ENCODE peak calls at places on chromosomes 4 and X, in five cellular contexts. R is breast epithelium, L is fibroblast of mammary gland, E is AG04450, A is HFF-Myc. Y is an unnamed sample.

GRCh38 chrX:64202808-64203320 is 2.6 kb downstream of the AMER1 start:
- DNase-seq in R (no peak), L (peak; percentile 8), E (no peak), A (no peak), Y (no peak)

GRCh38 chrX:23493941-23494374 is 159.3 kb downstream of the PTCHD1 start:
- DNase-seq in R (no peak), L (peak; percentile 1), E (no peak), A (no peak), Y (no peak)

GRCh38 chr4:105022811-105023667 is 123.6 kb upstream of the TET2 start:
- DNase-seq in R (no peak), L (peak; percentile 39), E (no peak), A (no peak), Y (no peak)

GRCh38 chr4:122005064-122005755 is 53.4 kb upstream of the TRPC3 start:
- DNase-seq in R (no peak), L (no peak), E (peak; percentile 80), A (no peak), Y (no peak)

GRCh38 chr4:139188648-139189416 is 11.8 kb upstream of the ELF2 start:
- DNase-seq in R (no peak), L (peak; percentile 52), E (no peak), A (no peak), Y (no peak)

GRCh38 chrX:115689931-115690330 is 129.0 kb downstream of the PLS3 start:
- DNase-seq in R (no peak), L (peak; percentile 24), E (no peak), A (no peak), Y (no peak)

GRCh38 chr4:76590847-76591281 is 155.8 kb downstream of the SHROOM3 start:
- DNase-seq in R (no peak), L (no peak), E (no peak), A (no peak), Y (no peak)

GRCh38 chrX:18895157-18895952 is 88.6 kb downstream of the PHKA2 start:
- DNase-seq in R (no peak), L (peak; percentile 50), E (no peak), A (no peak), Y (no peak)

GRCh38 chrX:53595266-53595810 is 91.2 kb downstream of the HUWE1 start:
- DNase-seq in R (no peak), L (no peak), E (no peak), A (no peak), Y (no peak)

GRCh38 chrX:107205770-107206696 is at the start of the genes DNAAF6 and NUP62CL:
- DNase-seq in R (peak; percentile 54), L (peak; percentile 7), E (no peak), A (peak; percentile 2), Y (peak; percentile 49)

GRCh38 chrX:24768556-24768955 is 74.8 kb downstream of the POLA1 start:
- DNase-seq in R (no peak), L (no peak), E (no peak), A (no peak), Y (no peak)

GRCh38 chr4:30716158-30716557 is 4.0 kb upstream of the PCDH7 start:
- DNase-seq in R (no peak), L (peak; percentile 63), E (no peak), A (no peak), Y (no peak)

GRCh38 chrX:29432534-29432933 is 782.8 kb upstream of the MAGEB2 start:
- DNase-seq in R (no peak), L (no peak), E (no peak), A (no peak), Y (no peak)

GRCh38 chr4:31204895-31205294 is 484.7 kb downstream of the PCDH7 start:
- DNase-seq in R (no peak), L (peak; percentile 7), E (no peak), A (no peak), Y (no peak)

GRCh38 chr4:37891221-37892159 is 606 bp downstream of the TBC1D1 start:
- DNase-seq in R (no peak), L (peak; percentile 13), E (no peak), A (no peak), Y (peak; percentile 80)

GRCh38 chr4:69830529-69831269 is 29.2 kb downstream of the SULT1E1 start:
- DNase-seq in R (no peak), L (peak; percentile 84), E (no peak), A (peak; percentile 21), Y (no peak)

GRCh38 chr4:185881427-185881826 is 69.4 kb upstream of the SORBS2 start:
- DNase-seq in R (no peak), L (no peak), E (no peak), A (no peak), Y (no peak)

GRCh38 chr4:40280586-40280985 is 54.5 kb upstream of the CHRNA9 start:
- DNase-seq in R (no peak), L (no peak), E (no peak), A (no peak), Y (no peak)

GRCh38 chr4:19301527-19301926 is 950.2 kb upstream of the SLIT2 start:
- DNase-seq in R (no peak), L (no peak), E (no peak), A (no peak), Y (no peak)
- TF ChIP-seq CTCF in R (no peak), L (no peak), E (no peak), A (no peak), Y (no peak)

DNA sequence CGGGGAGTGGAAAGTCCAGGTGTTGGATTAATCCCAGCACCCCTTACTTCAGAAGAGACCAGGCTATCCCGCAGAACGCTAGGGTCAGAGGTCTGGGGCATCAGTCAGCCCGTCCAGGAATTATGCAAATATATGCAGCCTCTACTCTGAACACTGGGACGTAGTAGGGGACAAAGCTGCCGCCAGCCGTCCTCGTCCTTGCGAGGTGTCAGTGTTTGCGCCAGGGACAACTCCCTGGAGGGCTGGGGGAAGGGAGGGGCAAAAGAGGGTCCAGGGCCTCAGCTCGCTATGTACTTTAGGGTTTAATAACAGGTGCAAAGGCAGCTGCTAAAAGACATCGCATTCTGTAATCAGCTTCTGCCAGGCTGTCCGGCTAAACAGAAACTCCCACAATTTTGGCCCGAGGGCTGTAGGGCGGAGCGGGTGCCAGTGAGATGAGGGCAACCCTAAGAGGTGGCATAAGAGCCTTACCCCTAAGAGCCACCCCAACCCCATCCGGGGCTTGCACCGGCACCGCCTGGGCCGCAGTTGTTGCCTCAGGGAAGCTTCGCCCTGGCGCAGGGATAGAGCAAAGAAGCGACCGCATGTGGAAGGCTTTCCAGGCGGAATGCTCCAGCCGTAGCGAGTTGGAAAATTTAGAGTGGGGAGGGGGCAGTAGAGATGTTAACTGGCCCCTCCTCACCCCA is 8.4 kb downstream of the HAND2 start:
- DNase-seq in R (no peak), L (no peak), E (no peak), A (no peak), Y (no peak)
- H3K4me3 ChIP-seq in R (peak overlapping the region; percentile 43), L (peak overlapping the region; percentile 36), E (peak overlapping the region; percentile 66), A (peak overlapping the region; percentile 49), Y (no peak overlapping the region)

DNA sequence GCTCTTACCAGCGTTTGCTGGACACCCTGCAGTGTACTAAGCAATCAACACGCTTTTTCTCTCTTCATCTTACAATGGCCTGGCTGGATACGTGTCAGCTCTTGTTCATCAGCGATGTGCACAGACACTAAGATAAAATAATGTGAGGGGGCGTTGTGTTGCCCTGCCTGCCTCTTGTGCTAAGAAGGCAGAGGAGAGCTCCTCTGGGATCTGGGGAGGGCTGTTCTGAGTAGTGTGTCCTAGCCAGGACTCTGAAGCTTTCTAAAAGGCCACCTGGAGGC is 49.7 kb downstream of the NELFA start:
- DNase-seq in R (no peak), L (no peak), E (no peak), A (no peak), Y (no peak)
- TF ChIP-seq CTCF in R (no peak), L (no peak), E (no peak), A (no peak), Y (no peak)

GRCh38 chrX:110159865-110160264 is 157.0 kb downstream of the TMEM164 start:
- DNase-seq in R (no peak), L (no peak), E (no peak), A (no peak), Y (no peak)

GRCh38 chrX:110159235-110159634 is 156.3 kb downstream of the TMEM164 start:
- DNase-seq in R (no peak), L (no peak), E (no peak), A (no peak), Y (no peak)

GRCh38 chrX:110162131-110162530 is 155.8 kb downstream of the AMMECR1 start:
- DNase-seq in R (no peak), L (no peak), E (no peak), A (no peak), Y (no peak)

GRCh38 chrX:110162867-110163266 is 155.0 kb downstream of the AMMECR1 start:
- DNase-seq in R (no peak), L (no peak), E (no peak), A (no peak), Y (no peak)

GRCh38 chrX:110161361-110161686 is 156.6 kb downstream of the AMMECR1 start:
- DNase-seq in R (no peak), L (no peak), E (no peak), A (no peak), Y (no peak)
- H3K4me3 ChIP-seq in R (no peak overlapping the region), L (no peak overlapping the region), E (no peak overlapping the region), A (no peak overlapping the region), Y (no peak overlapping the region)

Y was measured in GM12864.